ENCODE peak calls at places on chromosomes 5 and 9, in ten cellular contexts. Y is GM23338; I is psoas muscle; E is SJCRH30; H is tibial artery; Z is CD4-positive, CD25-positive, alpha-beta regulatory T cell; P is neural progenitor cell; V is left lung; X is stomach; U is uterus. A is an unnamed sample. For H3K4me1 and H3K36me3, the result is how much of the 10 kb centered on the place peaks cover.

GRCh38 chr5:102835715-102836114 is 80.6 kb downstream of the PAM start:
- DNase-seq in P (no peak), V (no peak), Y (no peak), E (no peak), H (no peak), I (no peak), X (no peak), Z (no peak), U (no peak), A (no peak)

GRCh38 chr5:122259995-122260394 is 52.0 kb upstream of the SNCAIP start:
- DNase-seq in X (no peak), U (no peak), E (no peak), P (no peak), V (no peak), Y (no peak), H (no peak), Z (no peak), I (no peak), A (no peak)

GRCh38 chr5:79840085-79840990 is 150.7 kb downstream of the CMYA5 start:
- DNase-seq in Z (no peak), H (no peak), I (no peak), Y (no peak), P (peak), U (no peak), X (no peak), V (no peak), E (no peak), A (no peak)

GRCh38 chr9:68619636-68620035 is 79.0 kb upstream of the TMEM252 start:
- DNase-seq in E (no peak), P (no peak), Z (no peak), X (no peak), Y (no peak), I (no peak), U (no peak), H (no peak), V (no peak), A (no peak)

GRCh38 chr5:137822158-137822764 is 45.4 kb upstream of the MYOT start:
- DNase-seq in V (no peak), U (peak), I (peak), H (no peak), X (peak), E (peak), Y (peak), Z (no peak), P (peak), A (no peak)

GRCh38 chr5:170269579-170269978 is 28.0 kb downstream of the LCP2 start:
- DNase-seq in I (no peak), U (no peak), H (peak), E (no peak), V (no peak), P (no peak), Y (no peak), Z (peak), X (no peak), A (peak)

GRCh38 chr9:2228132-2228531 is 213.0 kb downstream of the SMARCA2 start:
- DNase-seq in P (peak), I (no peak), V (no peak), H (no peak), X (no peak), Y (peak), U (no peak), Z (no peak), E (peak), A (no peak)

GRCh38 chr5:31688515-31689092 is 49.7 kb downstream of the PDZD2 start:
- DNase-seq in X (no peak), V (no peak), H (no peak), Y (no peak), U (no peak), E (no peak), P (no peak), Z (no peak), I (no peak), A (no peak)

GRCh38 chr5:16744164-16744880 is 127.5 kb upstream of the RETREG1 start:
- DNase-seq in Z (no peak), H (no peak), I (no peak), E (no peak), X (peak), U (no peak), V (no peak), Y (no peak), P (no peak), A (no peak)

GRCh38 chr5:106974256-106974655 is 696.5 kb downstream of the EFNA5 start:
- DNase-seq in P (no peak), V (no peak), E (no peak), Z (no peak), U (no peak), H (no peak), I (no peak), Y (no peak), X (no peak), A (no peak)

GRCh38 chr9:118236625-118237024 is 532.4 kb downstream of the TLR4 start:
- DNase-seq in H (no peak), P (no peak), E (peak), Y (no peak), U (no peak), Z (no peak), X (no peak), V (no peak), I (no peak), A (no peak)

GRCh38 chr9:89523948-89524347 is 26.0 kb upstream of the SEMA4D start:
- DNase-seq in V (no peak), H (no peak), U (no peak), I (no peak), P (no peak), E (no peak), Z (peak), Y (no peak), X (no peak), A (peak)

GRCh38 chr9:89743576-89744254 is 138.9 kb downstream of the GADD45G start:
- DNase-seq in Y (peak), V (no peak), E (peak), U (no peak), X (no peak), Z (peak), I (no peak), P (peak), H (no peak), A (peak)

GRCh38 chr9:9847750-9848149 is 765.1 kb downstream of the PTPRD start:
- DNase-seq in Y (no peak), E (no peak), P (peak), V (no peak), Z (no peak), X (no peak), H (no peak), U (no peak), I (no peak), A (no peak)

GRCh38 chr9:129561594-129562281 is 59.2 kb downstream of the C9orf50 start:
- DNase-seq in P (peak), H (no peak), V (peak), E (peak), Z (no peak), X (peak), Y (peak), U (no peak), I (no peak), A (no peak)

GRCh38 chr5:158958048-158958994 is 141.4 kb downstream of the EBF1 start:
- DNase-seq in E (no peak), P (peak), U (no peak), H (no peak), V (no peak), Y (peak), Z (no peak), I (no peak), X (no peak), A (no peak)

GRCh38 chr5:143244000-143244736 is 159.3 kb downstream of the NR3C1 start:
- DNase-seq in U (peak), E (peak), Z (no peak), H (peak), Y (no peak), V (peak), X (peak), I (peak), P (no peak), A (no peak)

GRCh38 chr5:51382759-51383493 is at the start of gene ISL1:
- DNase-seq in P (peak), Y (peak), H (no peak), I (peak), V (peak), X (peak), Z (no peak), E (peak), U (no peak), A (no peak)

GRCh38 chr5:103674739-103675138 is 112.2 kb upstream of the NUDT12 start:
- DNase-seq in P (no peak), U (no peak), E (no peak), X (no peak), Z (no peak), V (no peak), Y (no peak), I (no peak), H (no peak), A (no peak)

GRCh38 chr9:125513634-125514413 is 193.2 kb downstream of the MAPKAP1 start:
- DNase-seq in I (no peak), H (no peak), X (peak), E (peak), Z (no peak), P (peak), Y (no peak), V (no peak), U (peak), A (no peak)

GRCh38 chr5:134572811-134573210 is 47.3 kb downstream of the JADE2 start:
- DNase-seq in I (no peak), X (no peak), P (no peak), H (no peak), E (no peak), V (no peak), Y (no peak), U (no peak), Z (no peak), A (no peak)

GRCh38 chr5:138631204-138631928 is 56.2 kb upstream of the HSPA9 start:
- DNase-seq in U (no peak), Y (no peak), I (no peak), E (no peak), Z (no peak), H (no peak), X (no peak), P (no peak), V (no peak), A (no peak)

GRCh38 chr5:37685816-37686215 is 154.0 kb downstream of the GDNF start:
- DNase-seq in E (no peak), X (no peak), Z (no peak), P (no peak), H (no peak), I (no peak), Y (no peak), V (no peak), U (no peak), A (no peak)

GRCh38 chr5:111999286-111999685 is 242.3 kb upstream of the NREP start:
- DNase-seq in Y (no peak), U (no peak), E (no peak), Z (no peak), P (no peak), X (no peak), H (no peak), V (no peak), I (no peak), A (no peak)

GRCh38 chr5:91382530-91383026 is 539 bp downstream of the ARRDC3 start:
- DNase-seq in V (no peak), Z (peak), X (peak), Y (peak), I (no peak), H (peak), U (no peak), E (peak), P (peak), A (no peak)

GRCh38 chr9:26077860-26078259 is 399.6 kb upstream of the TUSC1 start:
- DNase-seq in Y (no peak), H (no peak), E (no peak), X (no peak), V (no peak), U (no peak), Z (no peak), I (no peak), P (peak), A (no peak)

GRCh38 chr9:14021871-14022525 is 291.9 kb downstream of the NFIB start:
- DNase-seq in P (no peak), I (no peak), Z (no peak), X (no peak), V (no peak), U (no peak), Y (no peak), E (no peak), H (no peak), A (no peak)

GRCh38 chr5:151900876-151901275 is 23.8 kb downstream of the GLRA1 start:
- DNase-seq in Z (no peak), P (no peak), Y (no peak), V (no peak), U (no peak), X (no peak), I (no peak), E (no peak), H (no peak), A (no peak)

GRCh38 chr5:141838326-141839014 is 39.7 kb downstream of the PCDH1 start:
- DNase-seq in I (no peak), X (no peak), V (no peak), P (no peak), H (no peak), Y (peak), Z (no peak), E (no peak), U (no peak), A (no peak)

GRCh38 chr5:55308254-55308836 is 556 bp downstream of the MTREX start:
- DNase-seq in Y (no peak), H (no peak), E (no peak), U (no peak), X (no peak), P (no peak), V (no peak), Z (no peak), I (no peak), A (no peak)

GRCh38 chr9:127341152-127341551 is 55.8 kb upstream of the SLC2A8 start:
- DNase-seq in V (no peak), Z (no peak), Y (no peak), X (no peak), P (no peak), U (no peak), I (no peak), H (no peak), E (no peak), A (no peak)

GRCh38 chr9:108866001-108866420 is 3.9 kb downstream of the ACTL7A start:
- DNase-seq in Z (no peak), P (no peak), E (no peak), Y (no peak), I (no peak), H (no peak), U (no peak), V (no peak), X (no peak), A (no peak)

GRCh38 chr9:108864446-108864845 is 2.4 kb downstream of the ACTL7A start:
- DNase-seq in V (no peak), P (peak), E (no peak), Y (peak), Z (no peak), I (no peak), X (no peak), H (no peak), U (no peak), A (no peak)

GRCh38 chr9:108865037-108865436 is 3.0 kb downstream of the ACTL7A start:
- DNase-seq in U (no peak), P (no peak), V (no peak), E (no peak), X (no peak), Y (no peak), H (no peak), I (no peak), Z (no peak), A (no peak)

GRCh38 chr9:108867829-108868228 is 5.8 kb downstream of the ACTL7A start:
- DNase-seq in H (no peak), P (no peak), Y (no peak), X (no peak), E (no peak), U (no peak), I (no peak), Z (no peak), V (no peak), A (no peak)

DNA sequence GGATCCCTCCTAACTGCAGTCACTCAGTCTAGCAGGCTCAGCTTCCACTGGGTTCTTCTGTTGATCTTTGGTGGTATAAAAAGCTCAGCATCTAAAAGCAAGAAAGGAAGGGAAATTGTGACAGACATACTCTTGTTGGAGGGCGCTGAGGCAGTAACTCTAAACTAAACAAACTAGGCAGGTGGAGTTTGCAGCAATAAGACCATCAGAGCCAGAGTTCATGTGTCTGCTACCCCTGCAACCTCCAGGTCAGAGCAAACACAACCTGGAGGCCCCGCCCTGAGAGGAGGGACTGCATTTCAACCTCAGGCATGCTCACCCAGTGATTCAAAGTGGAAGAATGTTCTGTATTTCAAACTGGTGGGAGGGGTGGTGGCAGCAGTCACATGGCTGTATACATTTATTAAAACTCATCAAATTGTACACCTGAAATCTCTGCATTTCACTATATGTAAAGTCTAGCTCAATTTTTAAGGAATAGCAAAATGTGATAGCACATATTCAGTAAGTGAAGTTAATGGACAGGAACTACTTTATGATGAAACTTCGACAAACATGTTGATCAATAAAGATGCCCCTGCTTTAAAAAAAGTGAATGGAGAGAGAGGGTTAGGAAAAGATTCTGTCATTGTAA is 7.1 kb downstream of the ACTL7A start:
- DNase-seq in V (no peak), E (no peak), Y (no peak), Z (no peak), P (no peak), I (no peak), X (no peak), H (no peak), U (no peak), A (no peak)
- H3K27ac ChIP-seq in V (no peak), E (no peak), Y (no peak), Z (no peak), P (no peak), I (no peak), X (no peak), H (no peak), U (no peak), A (no peak)

DNA sequence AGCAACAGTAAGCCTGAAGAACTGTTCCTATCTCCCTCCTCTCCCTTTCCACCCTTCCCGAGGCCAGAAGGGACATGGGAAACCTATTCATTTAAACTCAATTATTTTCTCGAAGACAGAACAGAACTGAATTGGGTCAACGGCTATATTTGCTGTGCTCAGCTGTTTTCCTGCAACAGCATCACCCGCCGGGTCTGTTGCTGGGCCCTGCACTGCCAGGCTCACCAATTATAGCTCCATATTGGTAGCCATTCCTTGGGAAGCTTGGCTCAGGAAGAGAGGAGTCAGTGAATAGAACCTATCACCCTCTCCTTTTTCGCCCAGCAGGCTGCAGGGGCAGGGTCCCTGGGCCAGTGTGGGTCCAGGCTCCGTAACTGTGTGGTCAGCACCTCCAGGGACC is 78.8 kb downstream of the DAB2IP start:
- DNase-seq in U (no peak), Y (no peak), P (no peak), I (no peak), E (no peak), X (no peak), V (no peak), H (no peak), Z (no peak), A (no peak)
- H3K4me1 ChIP-seq in U (under half), Y (under half), P (under half), I (half or more), E (under half), X (half or more), V (under half), H (under half), Z (under half), A (under half)

DNA sequence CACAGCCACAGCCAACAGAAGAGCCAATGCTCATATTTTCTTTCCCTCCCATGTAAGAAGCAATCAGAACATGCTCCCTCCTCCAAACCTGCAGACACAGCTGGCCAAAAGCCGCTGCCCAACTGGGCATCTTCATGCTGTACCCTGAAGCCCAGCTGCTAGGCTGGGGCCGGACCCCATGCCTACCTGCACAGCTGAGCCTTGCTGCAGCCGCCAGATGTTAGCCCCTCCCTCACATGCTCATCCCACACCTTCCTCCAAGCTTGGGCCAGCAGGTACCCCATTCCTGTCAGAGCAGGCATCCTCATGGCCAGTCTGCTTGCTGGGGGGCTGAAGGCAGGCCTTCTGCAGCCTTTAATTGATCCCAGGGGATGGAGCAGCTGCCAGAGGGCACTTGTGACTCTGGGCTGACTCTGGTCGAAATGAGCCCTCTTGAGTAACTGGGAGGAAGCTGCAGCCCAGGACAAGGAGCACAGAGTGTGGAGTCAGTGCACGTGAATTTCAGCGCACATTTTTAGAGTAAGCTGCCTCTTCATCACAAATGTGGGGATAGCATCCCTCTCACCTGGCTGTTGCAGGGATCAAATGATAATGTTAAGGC is 10.9 kb downstream of the ANKS6 start:
- DNase-seq in P (no peak), H (no peak), I (no peak), V (no peak), X (no peak), U (no peak), Z (no peak), E (peak), Y (no peak), A (no peak)
- H3K36me3 ChIP-seq in P (under half), H (under half), I (half or more), V (under half), X (half or more), U (under half), Z (under half), E (half or more), Y (under half), A (under half)

GRCh38 chr9:35689601-35690446 is at the start of gene TPM2:
- DNase-seq in H (peak), V (peak), I (peak), U (peak), E (peak), Y (peak), X (peak), Z (no peak), P (peak), A (no peak)

GRCh38 chr9:35687972-35688557 is 1.7 kb downstream of the TPM2 start:
- DNase-seq in E (no peak), V (no peak), P (no peak), I (peak), X (no peak), Y (no peak), H (no peak), Z (no peak), U (no peak), A (no peak)

GRCh38 chr9:35687306-35687705 is 2.4 kb downstream of the TPM2 start:
- DNase-seq in E (no peak), Z (no peak), H (no peak), Y (no peak), P (no peak), U (no peak), V (no peak), X (no peak), I (no peak), A (no peak)

GRCh38 chr9:35689351-35689600 is 449 bp downstream of the TPM2 start:
- DNase-seq in E (no peak), U (no peak), Z (no peak), P (no peak), V (no peak), I (no peak), X (no peak), Y (no peak), H (no peak), A (no peak)

GRCh38 chr9:35688558-35689350 is 971 bp downstream of the TPM2 start:
- DNase-seq in Y (no peak), X (no peak), P (no peak), V (no peak), U (no peak), Z (no peak), H (no peak), E (peak), I (no peak), A (no peak)
- H3K27ac ChIP-seq in Y (no peak), X (peak), P (no peak), V (peak), U (peak), Z (no peak), H (peak), E (peak), I (peak), A (peak)

A was measured in effector memory CD4-positive, alpha-beta T cell.